ENCODE peak calls at places on chromosomes 16 and 17, in five cellular contexts. X is tibial artery, H is colonic mucosa, P is lung, D is cardiac muscle cell. J is an unnamed sample. For H3K4me1 and H3K27me3, the result is how much of the 10 kb centered on the place peaks cover.

GRCh38 chr16:6684076-6684673 is 648.5 kb upstream of the RBFOX1 start:
- DNase-seq in H (peak), D (peak), X (no peak), P (no peak), J (peak)

GRCh38 chr16:81558444-81559175 is 114.0 kb downstream of the CMIP start:
- DNase-seq in D (no peak), H (peak), P (peak), X (no peak), J (no peak)

GRCh38 chr17:59623151-59623550 is 3.5 kb downstream of the CLTC start:
- DNase-seq in P (no peak), H (no peak), X (no peak), D (no peak), J (no peak)

GRCh38 chr17:69357701-69358100 is 30.8 kb upstream of the ABCA5 start:
- DNase-seq in D (peak), P (no peak), H (no peak), X (no peak), J (no peak)

GRCh38 chr17:48740537-48740936 is 12.0 kb upstream of the HOXB13 start:
- DNase-seq in X (no peak), D (no peak), P (no peak), H (no peak), J (no peak)

GRCh38 chr16:13298676-13299075 is 397.3 kb downstream of the SHISA9 start:
- DNase-seq in X (no peak), D (no peak), H (no peak), P (no peak), J (no peak)

GRCh38 chr17:82126479-82127314 is 28.7 kb upstream of the FASN start:
- DNase-seq in D (no peak), H (no peak), P (no peak), X (no peak), J (peak)

GRCh38 chr17:9676742-9677387 is 31.5 kb downstream of the USP43 start:
- DNase-seq in X (no peak), D (no peak), H (no peak), P (no peak), J (peak)

GRCh38 chr17:1182831-1183578 is 3.2 kb upstream of the ABR start:
- DNase-seq in D (peak), H (no peak), X (no peak), P (no peak), J (no peak)

GRCh38 chr17:7213895-7214299 is 5.7 kb downstream of the DLG4 start:
- DNase-seq in H (no peak), X (no peak), P (no peak), D (peak), J (no peak)

GRCh38 chr17:3695723-3696411 is at the start of gene P2RX5:
- DNase-seq in P (no peak), X (peak), H (no peak), D (peak), J (peak)

GRCh38 chr17:76831316-76831715 is 36.9 kb upstream of the MGAT5B start:
- DNase-seq in H (no peak), P (no peak), X (no peak), D (no peak), J (no peak)

GRCh38 chr16:11495066-11495407 is 91.7 kb downstream of the LITAF start:
- DNase-seq in H (no peak), D (no peak), X (no peak), P (no peak), J (no peak)

GRCh38 chr16:52283018-52283417 is 263.9 kb downstream of the TOX3 start:
- DNase-seq in X (no peak), P (no peak), H (no peak), D (no peak), J (no peak)

GRCh38 chr17:69361156-69361555 is 34.2 kb upstream of the ABCA5 start:
- DNase-seq in P (no peak), D (no peak), H (no peak), X (no peak), J (no peak)

GRCh38 chr16:86298166-86299131 is 211.9 kb upstream of the FOXF1 start:
- DNase-seq in X (no peak), P (no peak), D (no peak), H (no peak), J (no peak)

GRCh38 chr16:81734632-81735434 is 44.3 kb upstream of the PLCG2 start:
- DNase-seq in P (no peak), H (no peak), X (no peak), D (no peak), J (no peak)

GRCh38 chr16:24999856-25000447 is 15.2 kb downstream of the ARHGAP17 start:
- DNase-seq in P (no peak), X (no peak), D (peak), H (no peak), J (no peak)

GRCh38 chr17:80220709-80221215 is 535 bp downstream of the SLC26A11 start:
- DNase-seq in H (peak), D (peak), X (no peak), P (no peak), J (no peak)

GRCh38 chr16:89090182-89090630 is 3.4 kb upstream of the ACSF3 start:
- DNase-seq in H (no peak), X (no peak), P (no peak), D (no peak), J (no peak)

GRCh38 chr16:7021653-7022275 is 310.9 kb upstream of the RBFOX1 start:
- DNase-seq in H (no peak), D (no peak), P (no peak), X (no peak), J (no peak)

GRCh38 chr16:81779540-81780320 is 639 bp downstream of the PLCG2 start:
- DNase-seq in D (no peak), H (no peak), P (peak), X (no peak), J (no peak)

GRCh38 chr17:7932483-7932891 is 481 bp downstream of the CNTROB start:
- DNase-seq in X (peak), D (peak), H (peak), P (no peak), J (no peak)

GRCh38 chr16:14301150-14302030 is 230.3 kb downstream of the MRTFB start:
- DNase-seq in D (peak), X (peak), P (no peak), H (peak), J (no peak)

GRCh38 chr17:35953720-35954119 is 10.2 kb upstream of the LYZL6 start:
- DNase-seq in D (no peak), P (no peak), X (no peak), H (no peak), J (no peak)

GRCh38 chr17:15171433-15172047 is 93.6 kb downstream of the PMP22 start:
- DNase-seq in H (peak), D (peak), P (peak), X (peak), J (no peak)

GRCh38 chr17:76193616-76194015 is 46.7 kb downstream of the RNF157 start:
- DNase-seq in D (no peak), P (no peak), X (no peak), H (no peak), J (no peak)

GRCh38 chr16:13307861-13308260 is 406.5 kb downstream of the SHISA9 start:
- DNase-seq in X (no peak), D (no peak), P (no peak), H (no peak), J (no peak)

GRCh38 chr17:72481572-72481971 is 360.8 kb downstream of the SOX9 start:
- DNase-seq in H (no peak), D (no peak), X (no peak), P (no peak), J (no peak)

GRCh38 chr17:32794533-32795246 is 82.2 kb downstream of the MYO1D start:
- DNase-seq in X (no peak), H (peak), D (no peak), P (no peak), J (no peak)

GRCh38 chr16:8967437-8967821 is 3.7 kb upstream of the USP7 start:
- DNase-seq in H (no peak), X (no peak), D (no peak), P (no peak), J (no peak)

GRCh38 chr17:38873646-38874380 is 4.0 kb downstream of the LASP1 start:
- DNase-seq in P (no peak), X (no peak), H (peak), D (no peak), J (no peak)

GRCh38 chr17:38877130-38877851 is 7.4 kb downstream of the LASP1 start:
- DNase-seq in H (no peak), D (no peak), P (no peak), X (no peak), J (no peak)

GRCh38 chr17:38872671-38873385 is 3.0 kb downstream of the LASP1 start:
- DNase-seq in P (no peak), H (peak), D (no peak), X (no peak), J (no peak)

GRCh38 chr17:38874505-38875419 is 4.9 kb downstream of the LASP1 start:
- DNase-seq in H (no peak), P (no peak), X (peak), D (no peak), J (no peak)

GRCh38 chr17:38875477-38876080 is 5.7 kb downstream of the LASP1 start:
- DNase-seq in P (no peak), D (no peak), H (no peak), X (no peak), J (no peak)
- H3K4me1 ChIP-seq in P (under half), D (under half), H (half or more), X (half or more), J (half or more)

GRCh38 chr16:67432491-67432890 is 1.6 kb downstream of the HSD11B2 start:
- DNase-seq in H (peak), X (no peak), D (no peak), P (no peak), J (no peak)

GRCh38 chr16:67431077-67431804 is at the start of gene HSD11B2:
- DNase-seq in X (peak), D (peak), H (peak), P (peak), J (peak)

GRCh38 chr16:67435758-67436164 is 4.8 kb downstream of the HSD11B2 start:
- DNase-seq in P (no peak), H (peak), X (no peak), D (no peak), J (no peak)

GRCh38 chr16:67431805-67432476 is 1.0 kb downstream of the HSD11B2 start:
- DNase-seq in X (no peak), P (no peak), D (no peak), H (peak), J (no peak)

DNA sequence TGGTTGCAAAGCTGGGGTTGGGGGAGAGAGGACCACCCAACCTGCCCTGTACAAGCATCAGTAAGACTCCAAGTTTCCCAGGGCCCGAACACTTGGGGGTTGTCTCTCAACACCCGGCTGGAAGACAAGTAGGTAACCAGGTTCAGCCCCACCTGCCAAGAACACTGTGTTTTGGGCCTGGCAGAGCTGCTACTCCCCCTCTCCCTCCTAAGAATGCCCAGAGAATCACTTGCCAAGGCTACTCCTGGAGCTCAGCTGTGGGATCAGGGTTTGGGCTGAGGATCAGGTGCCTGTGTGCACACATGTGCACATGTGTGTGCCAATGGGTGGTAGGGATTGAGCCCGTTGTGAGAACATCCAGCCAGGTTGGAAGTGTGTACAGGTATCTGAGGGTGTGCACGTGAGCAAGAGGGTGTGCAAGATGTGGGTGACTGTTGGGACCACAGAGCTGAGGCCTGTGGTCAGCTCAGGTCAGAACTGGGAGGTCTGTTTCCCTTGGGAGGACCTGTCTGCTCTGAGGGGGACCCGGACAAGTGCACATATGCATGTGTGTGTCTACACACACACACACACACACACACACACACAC is 2.3 kb downstream of the HSD11B2 start:
- DNase-seq in X (no peak), D (no peak), H (no peak), P (no peak), J (no peak)
- H3K27me3 ChIP-seq in X (under half), D (half or more), H (under half), P (under half), J (under half)

DNA sequence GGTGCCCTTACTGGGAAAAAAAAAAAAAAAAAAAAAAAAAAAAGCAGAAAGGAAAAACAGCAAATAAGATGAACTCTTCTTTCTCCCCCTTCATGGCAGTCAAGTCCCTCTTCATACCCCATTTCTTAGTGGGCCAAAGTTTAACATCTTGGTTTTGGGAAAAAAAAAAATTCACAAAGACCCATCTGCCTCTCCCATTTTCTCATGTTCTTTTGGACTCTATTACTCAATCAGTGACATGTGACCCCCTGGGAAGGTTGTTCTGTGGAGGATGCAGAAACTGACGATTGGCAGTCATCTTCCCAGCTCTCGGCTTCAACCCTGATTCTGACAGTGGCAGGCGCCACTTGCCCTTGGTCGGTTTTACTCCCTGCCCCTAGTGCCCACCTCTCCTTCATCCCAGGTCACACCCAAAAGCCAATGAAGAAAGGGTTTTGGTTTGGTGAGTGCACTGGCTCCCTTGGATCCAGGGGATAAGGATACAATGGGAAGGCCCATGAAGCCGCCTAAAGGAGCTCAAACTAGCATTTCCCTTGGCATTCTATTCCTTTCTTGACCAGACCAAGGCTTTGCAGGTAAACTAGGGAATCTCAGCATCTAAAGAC is 60.7 kb upstream of the TBX2 start:
- DNase-seq in X (no peak), H (no peak), D (no peak), P (no peak), J (no peak)
- H3K4me1 ChIP-seq in X (under half), H (under half), D (under half), P (under half), J (under half)

GRCh38 chr16:74738134-74738541 is 36.5 kb downstream of the FA2H start:
- DNase-seq in P (no peak), D (no peak), H (peak), X (no peak), J (no peak)
- H3K27me3 ChIP-seq in P (under half), D (under half), H (under half), X (under half), J (under half)

GRCh38 chr16:56199164-56199563 is 7.9 kb downstream of the GNAO1 start:
- DNase-seq in H (no peak), D (no peak), X (no peak), P (no peak), J (no peak)

GRCh38 chr16:56197227-56197992 is 6.1 kb downstream of the GNAO1 start:
- DNase-seq in X (no peak), H (no peak), P (no peak), D (no peak), J (no peak)

GRCh38 chr16:56198044-56198754 is 6.9 kb downstream of the GNAO1 start:
- DNase-seq in X (no peak), H (no peak), P (no peak), D (no peak), J (no peak)

GRCh38 chr16:56201030-56201429 is 9.7 kb downstream of the GNAO1 start:
- DNase-seq in D (no peak), H (no peak), P (no peak), X (no peak), J (no peak)

DNA sequence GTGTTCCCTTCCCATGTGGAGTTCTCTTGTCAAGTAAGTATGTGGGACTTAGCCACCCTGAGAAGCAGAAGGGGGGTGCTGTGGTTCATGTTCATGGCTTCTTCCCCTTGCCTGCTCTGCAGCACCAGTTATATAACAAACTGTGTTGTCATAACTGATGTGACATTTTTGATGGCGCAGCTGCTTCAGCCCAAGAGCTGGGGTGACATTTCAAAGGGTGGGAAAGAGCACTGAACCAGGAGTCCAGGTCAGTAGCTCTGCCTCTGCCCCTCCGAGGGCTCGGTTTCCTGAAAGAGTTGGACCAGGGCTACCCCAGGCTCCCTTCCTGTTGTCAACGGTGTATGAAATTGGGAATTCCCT is 7.4 kb downstream of the GNAO1 start:
- DNase-seq in D (no peak), X (no peak), P (no peak), H (no peak), J (no peak)
- H3K4me1 ChIP-seq in D (under half), X (under half), P (under half), H (under half), J (under half)

GRCh38 chr16:1103649-1104005 is 7.6 kb upstream of the C1QTNF8 start:
- DNase-seq in P (no peak), H (no peak), D (no peak), X (no peak), J (no peak)
- H3K27me3 ChIP-seq in P (under half), H (under half), D (under half), X (under half), J (under half)

GRCh38 chr16:23354246-23354645 is 52.1 kb downstream of the SCNN1B start:
- DNase-seq in X (peak), P (no peak), D (no peak), H (no peak), J (no peak)

GRCh38 chr16:23357761-23358290 is 55.7 kb downstream of the SCNN1B start:
- DNase-seq in X (peak), H (no peak), D (no peak), P (no peak), J (no peak)

GRCh38 chr16:23355106-23355670 is 53.1 kb downstream of the SCNN1B start:
- DNase-seq in P (no peak), D (no peak), H (no peak), X (peak), J (no peak)

GRCh38 chr16:23359092-23359760 is 57.1 kb downstream of the SCNN1B start:
- DNase-seq in D (no peak), P (no peak), X (peak), H (no peak), J (no peak)

DNA sequence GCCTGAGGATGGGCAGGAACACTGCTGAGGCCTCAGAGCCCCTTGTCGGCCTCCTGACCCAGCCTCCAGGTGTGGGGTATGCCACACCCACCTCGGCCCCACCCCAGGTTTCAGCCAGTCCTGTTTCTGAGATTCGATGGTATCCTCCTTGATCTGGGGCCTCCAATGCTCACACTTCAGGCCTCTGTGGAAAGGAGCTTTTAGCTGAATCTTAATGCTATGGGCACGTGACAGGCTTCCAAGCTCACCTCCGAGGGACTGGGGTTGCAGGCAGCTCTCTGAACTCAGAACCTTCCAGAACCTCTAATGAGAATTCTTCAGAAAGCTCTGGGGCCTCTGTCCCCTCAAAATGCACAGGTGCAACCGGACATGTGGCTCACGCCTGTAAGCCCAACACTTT is 54.8 kb downstream of the SCNN1B start:
- DNase-seq in X (peak), D (no peak), P (no peak), H (no peak), J (no peak)
- H3K4me1 ChIP-seq in X (under half), D (under half), P (under half), H (under half), J (under half)

GRCh38 chr17:74855323-74855722 is 4.4 kb downstream of the GRIN2C start:
- DNase-seq in P (no peak), D (no peak), H (no peak), X (no peak), J (no peak)
- H3K27me3 ChIP-seq in P (under half), D (half or more), H (half or more), X (under half), J (under half)

J was measured in CD4-positive, CD25-positive, alpha-beta regulatory T cell.